ENCODE peak calls at places on chromosomes 4 and X, in six cellular contexts. I is suprapubic skin, U is AG09319, W is adrenal gland, X is GM12865, R is A549. Q is an unnamed sample.

GRCh38 chr4:98711526-98711925 is 53.1 kb upstream of the TSPAN5 start:
- DNase-seq in R (no peak), W (no peak), I (no peak), X (no peak), U (no peak), Q (no peak)

GRCh38 chrX:148723551-148723950 is 223.1 kb downstream of the AFF2 start:
- DNase-seq in X (no peak), U (no peak), I (no peak), W (no peak), R (no peak), Q (no peak)

GRCh38 chr4:138053601-138054322 is 188.4 kb downstream of the SLC7A11 start:
- DNase-seq in R (peak), U (no peak), W (no peak), X (no peak), I (no peak), Q (no peak)

GRCh38 chr4:83905952-83906351 is 370.0 kb downstream of the GPAT3 start:
- DNase-seq in I (no peak), X (peak), W (no peak), R (peak), U (no peak), Q (no peak)

GRCh38 chr4:7865533-7865932 is 74.1 kb downstream of the AFAP1 start:
- DNase-seq in I (no peak), X (no peak), W (no peak), R (no peak), U (no peak), Q (peak)

GRCh38 chr4:15868065-15868464 is 70.5 kb downstream of the FGFBP1 start:
- DNase-seq in X (peak), I (no peak), U (no peak), R (peak), W (no peak), Q (no peak)

GRCh38 chrX:48487362-48487785 is 11.4 kb downstream of the FTSJ1 start:
- DNase-seq in I (no peak), R (peak), U (no peak), X (no peak), W (no peak), Q (no peak)

GRCh38 chrX:118652717-118653116 is 74.7 kb upstream of the IL13RA1 start:
- DNase-seq in U (peak), X (no peak), W (no peak), I (no peak), R (no peak), Q (no peak)

GRCh38 chr4:98673282-98673644 is 14.9 kb upstream of the TSPAN5 start:
- DNase-seq in R (no peak), W (no peak), X (no peak), U (no peak), I (no peak), Q (no peak)

GRCh38 chrX:152601848-152602616 is 35.7 kb upstream of the GABRQ start:
- DNase-seq in X (peak), W (no peak), R (peak), U (no peak), I (no peak), Q (no peak)

GRCh38 chr4:81378398-81378797 is 93.3 kb downstream of the RASGEF1B start:
- DNase-seq in X (no peak), U (no peak), I (no peak), R (no peak), W (no peak), Q (no peak)

GRCh38 chr4:153988446-153988845 is 199.6 kb upstream of the SFRP2 start:
- DNase-seq in U (no peak), W (no peak), I (no peak), X (no peak), R (no peak), Q (no peak)

GRCh38 chrX:70664726-70665125 is 220.1 kb downstream of the DLG3 start:
- DNase-seq in R (peak), U (peak), I (no peak), W (no peak), X (peak), Q (no peak)
- TF ChIP-seq CTCF in R (peak), U (peak), I (no peak), W (peak), X (peak), Q (no peak)

GRCh38 chr4:108492816-108493595 is 127.4 kb upstream of the RPL34 start:
- DNase-seq in I (no peak), U (no peak), W (no peak), R (peak), X (peak), Q (no peak)
- TF ChIP-seq CTCF in I (no peak), U (peak), W (peak), R (no peak), X (peak), Q (no peak)

DNA sequence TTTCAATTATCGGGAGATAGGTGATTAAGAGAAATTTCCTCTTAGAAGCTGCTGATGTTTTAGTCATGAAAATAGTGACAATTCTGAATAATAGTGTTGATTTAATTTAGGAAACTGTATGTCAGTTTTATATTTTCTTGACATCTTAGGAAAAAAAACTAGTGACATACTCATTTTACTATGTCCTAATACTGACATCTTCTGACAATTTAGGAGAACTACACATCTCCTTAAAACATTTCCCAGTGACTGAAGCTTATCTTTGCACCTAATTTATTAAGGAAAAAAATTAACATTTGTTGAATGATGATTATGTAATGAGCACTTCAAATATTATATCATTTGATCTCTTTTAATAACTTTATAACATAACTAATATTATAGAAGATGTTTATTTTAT is 42.0 kb upstream of the RBMXL3 start:
- DNase-seq in U (no peak), X (peak), R (peak), I (no peak), W (no peak), Q (no peak)
- TF ChIP-seq CTCF in U (peak), X (no peak), R (peak), I (no peak), W (peak), Q (no peak)

GRCh38 chr4:73458184-73459047 is 22.4 kb downstream of the AFP start:
- DNase-seq in X (no peak), W (no peak), I (no peak), R (no peak), U (no peak), Q (no peak)

GRCh38 chr4:73453701-73454005 is 17.6 kb downstream of the AFP start:
- DNase-seq in R (no peak), I (no peak), X (no peak), W (no peak), U (no peak), Q (no peak)

GRCh38 chr4:73454920-73455319 is 18.9 kb downstream of the AFP start:
- DNase-seq in R (no peak), I (no peak), U (no peak), X (no peak), W (no peak), Q (no peak)

GRCh38 chr4:73459048-73459421 is 22.5 kb upstream of the AFM start:
- DNase-seq in I (no peak), X (no peak), U (no peak), R (no peak), W (no peak), Q (no peak)

GRCh38 chr4:73456177-73457022 is 20.4 kb downstream of the AFP start:
- DNase-seq in U (no peak), X (no peak), W (no peak), R (no peak), I (no peak), Q (no peak)
- TF ChIP-seq CTCF in U (no peak), X (no peak), W (no peak), R (no peak), I (no peak), Q (no peak)

GRCh38 chr4:56575820-56576429 is 70.3 kb downstream of the ARL9 start:
- DNase-seq in I (no peak), W (no peak), U (peak), R (peak), X (peak), Q (no peak)
- TF ChIP-seq CTCF in I (no peak), W (peak), U (peak), R (peak), X (peak), Q (peak)

DNA sequence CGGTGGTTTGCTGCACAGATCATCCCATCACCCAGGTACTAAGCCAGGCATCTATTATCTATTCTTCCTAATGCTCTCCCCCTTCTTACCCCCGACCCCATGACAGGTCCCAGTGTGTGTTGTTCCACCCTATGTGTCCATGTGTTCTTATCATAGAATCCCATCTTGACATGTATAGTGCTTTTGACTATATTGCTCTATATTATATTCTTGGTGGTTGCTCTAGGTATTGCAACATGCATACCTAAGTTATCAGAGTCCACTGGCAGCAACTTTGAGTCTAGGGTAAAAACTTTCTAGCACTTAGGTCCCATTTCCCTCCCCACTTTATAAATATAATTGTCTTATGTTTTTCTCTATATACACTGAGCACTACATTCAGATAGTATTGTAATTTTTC is 170.3 kb downstream of the TBX22 start:
- DNase-seq in X (no peak), W (no peak), U (no peak), R (no peak), I (no peak), Q (no peak)
- TF ChIP-seq CTCF in X (no peak), W (no peak), U (no peak), R (no peak), I (no peak), Q (no peak)

GRCh38 chr4:6542951-6543350 is 32.0 kb upstream of the MAN2B2 start:
- DNase-seq in I (no peak), R (no peak), U (no peak), W (no peak), X (no peak), Q (no peak)
- TF ChIP-seq CTCF in I (no peak), R (no peak), U (no peak), W (no peak), X (no peak), Q (no peak)

GRCh38 chr4:20422398-20422797 is 170.7 kb downstream of the SLIT2 start:
- DNase-seq in I (no peak), U (no peak), R (peak), X (peak), W (peak), Q (peak)
- TF ChIP-seq CTCF in I (no peak), U (peak), R (peak), X (peak), W (peak), Q (peak)